ENCODE peak calls at places on chromosomes 2 and 18, in five cellular contexts. One of them, this sample, is unnamed.

GRCh38 chr18:5543854-5544389 is at the start of gene EPB41L3:
- DNase-seq in lung: no peak
- DNase-seq in HCT116: no peak
- DNase-seq in astrocyte of the spinal cord: peak
- DNase-seq in SK-N-SH: peak
- DNase-seq in this sample: no peak

GRCh38 chr18:59881728-59882685 is 17.8 kb upstream of the PMAIP1 start:
- DNase-seq in lung: no peak
- DNase-seq in HCT116: no peak
- DNase-seq in astrocyte of the spinal cord: peak
- DNase-seq in SK-N-SH: no peak
- DNase-seq in this sample: no peak

GRCh38 chr2:86358982-86359381 is 21.6 kb upstream of the REEP1 start:
- DNase-seq in lung: no peak
- DNase-seq in HCT116: no peak
- DNase-seq in astrocyte of the spinal cord: no peak
- DNase-seq in SK-N-SH: no peak
- DNase-seq in this sample: no peak

GRCh38 chr2:85797959-85798358 is 44.2 kb downstream of the ATOH8 start:
- DNase-seq in lung: no peak
- DNase-seq in HCT116: no peak
- DNase-seq in astrocyte of the spinal cord: peak
- DNase-seq in SK-N-SH: peak
- DNase-seq in this sample: no peak

GRCh38 chr2:164739966-164740365 is 101.7 kb downstream of the COBLL1 start:
- DNase-seq in lung: no peak
- DNase-seq in HCT116: no peak
- DNase-seq in astrocyte of the spinal cord: peak
- DNase-seq in SK-N-SH: no peak
- DNase-seq in this sample: no peak

GRCh38 chr2:174846218-174846617 is 81.9 kb upstream of the CHRNA1 start:
- DNase-seq in lung: no peak
- DNase-seq in HCT116: no peak
- DNase-seq in astrocyte of the spinal cord: no peak
- DNase-seq in SK-N-SH: peak
- DNase-seq in this sample: no peak

GRCh38 chr18:7749001-7749391 is 181.9 kb downstream of the PTPRM start:
- DNase-seq in lung: no peak
- DNase-seq in HCT116: no peak
- DNase-seq in astrocyte of the spinal cord: no peak
- DNase-seq in SK-N-SH: no peak
- DNase-seq in this sample: no peak

GRCh38 chr2:2795438-2796091 is 464.5 kb upstream of the MYT1L start:
- DNase-seq in lung: no peak
- DNase-seq in HCT116: no peak
- DNase-seq in astrocyte of the spinal cord: no peak
- DNase-seq in SK-N-SH: no peak
- DNase-seq in this sample: no peak

GRCh38 chr2:197057946-197058345 is 131.4 kb upstream of the PGAP1 start:
- DNase-seq in lung: no peak
- DNase-seq in HCT116: no peak
- DNase-seq in astrocyte of the spinal cord: no peak
- DNase-seq in SK-N-SH: no peak
- DNase-seq in this sample: no peak

DNA sequence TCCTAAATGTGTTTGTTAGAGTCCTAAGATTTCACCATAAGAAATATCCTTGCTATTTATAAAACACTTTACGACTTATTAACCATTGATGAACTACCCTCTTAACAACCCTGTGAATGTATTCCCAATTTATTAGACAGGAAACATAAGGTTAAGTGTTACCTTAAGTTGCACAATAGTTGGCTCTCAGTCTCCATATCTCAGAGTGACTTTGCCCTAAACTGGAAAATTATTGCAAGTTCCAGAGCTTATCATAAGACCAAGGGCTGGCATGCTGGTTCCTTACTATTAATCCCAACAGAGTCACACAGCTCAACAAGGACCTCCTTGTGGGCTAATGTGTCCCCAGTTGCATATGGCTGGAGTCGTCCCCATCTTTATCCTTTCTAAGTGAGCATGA is 165.8 kb downstream of the INSIG2 start:
- DNase-seq in lung: no peak
- DNase-seq in HCT116: no peak
- DNase-seq in astrocyte of the spinal cord: no peak
- DNase-seq in SK-N-SH: no peak
- DNase-seq in this sample: no peak
- H3K4me3 ChIP-seq in lung: no peak
- H3K4me3 ChIP-seq in HCT116: no peak
- H3K4me3 ChIP-seq in astrocyte of the spinal cord: no peak
- H3K4me3 ChIP-seq in SK-N-SH: no peak
- H3K4me3 ChIP-seq in this sample: no peak

GRCh38 chr2:201257381-201257940 is 2.9 kb upstream of the CASP8 start:
- DNase-seq in lung: peak
- DNase-seq in HCT116: no peak
- DNase-seq in astrocyte of the spinal cord: peak
- DNase-seq in SK-N-SH: no peak
- DNase-seq in this sample: no peak
- H3K4me3 ChIP-seq in lung: no peak
- H3K4me3 ChIP-seq in HCT116: peak
- H3K4me3 ChIP-seq in astrocyte of the spinal cord: peak
- H3K4me3 ChIP-seq in SK-N-SH: peak
- H3K4me3 ChIP-seq in this sample: peak

DNA sequence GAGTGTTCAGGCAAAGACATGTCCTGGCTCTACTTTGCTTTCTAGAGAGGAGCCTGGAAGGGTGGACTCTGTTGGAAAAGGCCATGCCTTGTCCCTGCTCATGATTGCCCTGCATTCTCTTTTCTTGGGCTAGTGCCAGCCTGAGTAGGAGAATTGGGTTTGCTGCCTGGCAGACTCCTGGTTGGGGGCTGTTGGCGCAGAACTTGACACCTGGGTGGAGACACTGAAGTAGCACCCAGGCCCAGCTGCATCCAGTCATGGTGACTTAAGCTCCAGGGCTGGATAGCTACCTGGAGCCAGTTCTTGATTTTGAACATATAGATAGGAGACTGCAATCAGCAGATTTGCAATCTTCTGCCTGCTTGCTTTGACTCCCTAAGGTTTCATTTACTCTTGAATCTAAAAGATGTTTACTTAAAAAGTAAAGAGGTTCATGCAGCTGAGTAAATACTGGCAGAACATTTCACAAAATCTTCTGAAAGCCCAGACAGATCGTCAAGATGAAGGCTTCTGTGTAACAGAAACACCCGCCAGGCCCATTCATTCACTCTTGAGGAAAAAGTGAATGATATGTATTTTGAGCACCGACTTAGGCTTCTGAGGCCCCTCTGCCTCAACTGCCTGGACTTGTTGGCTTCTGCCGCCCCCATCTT is 38.0 kb upstream of the YWHAQ start:
- DNase-seq in lung: peak
- DNase-seq in HCT116: no peak
- DNase-seq in astrocyte of the spinal cord: peak
- DNase-seq in SK-N-SH: no peak
- DNase-seq in this sample: no peak
- H3K4me3 ChIP-seq in lung: no peak
- H3K4me3 ChIP-seq in HCT116: no peak
- H3K4me3 ChIP-seq in astrocyte of the spinal cord: no peak
- H3K4me3 ChIP-seq in SK-N-SH: no peak
- H3K4me3 ChIP-seq in this sample: no peak

DNA sequence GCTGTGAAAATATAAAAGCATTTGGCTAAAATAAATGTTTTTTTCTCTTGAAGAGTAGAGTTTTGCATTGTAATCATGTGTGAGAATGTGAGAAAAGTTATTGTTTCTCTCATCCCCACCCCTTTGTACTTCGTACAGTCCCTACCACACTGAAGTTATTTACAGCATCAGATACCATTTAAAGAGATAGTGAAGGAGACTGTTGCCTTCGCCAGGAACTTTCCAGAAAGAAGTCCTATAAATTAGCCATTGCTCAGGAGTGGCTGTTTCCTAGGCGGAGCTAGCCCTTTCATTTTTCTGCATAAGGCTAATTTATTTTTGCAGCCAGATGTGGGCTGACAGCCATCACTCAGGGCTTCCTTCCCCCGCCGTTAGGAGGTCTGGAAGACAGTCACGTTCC is 16.9 kb downstream of the TSHZ1 start:
- DNase-seq in lung: no peak
- DNase-seq in HCT116: no peak
- DNase-seq in astrocyte of the spinal cord: peak
- DNase-seq in SK-N-SH: no peak
- DNase-seq in this sample: no peak
- H3K4me3 ChIP-seq in lung: no peak
- H3K4me3 ChIP-seq in HCT116: no peak
- H3K4me3 ChIP-seq in astrocyte of the spinal cord: no peak
- H3K4me3 ChIP-seq in SK-N-SH: no peak
- H3K4me3 ChIP-seq in this sample: no peak

DNA sequence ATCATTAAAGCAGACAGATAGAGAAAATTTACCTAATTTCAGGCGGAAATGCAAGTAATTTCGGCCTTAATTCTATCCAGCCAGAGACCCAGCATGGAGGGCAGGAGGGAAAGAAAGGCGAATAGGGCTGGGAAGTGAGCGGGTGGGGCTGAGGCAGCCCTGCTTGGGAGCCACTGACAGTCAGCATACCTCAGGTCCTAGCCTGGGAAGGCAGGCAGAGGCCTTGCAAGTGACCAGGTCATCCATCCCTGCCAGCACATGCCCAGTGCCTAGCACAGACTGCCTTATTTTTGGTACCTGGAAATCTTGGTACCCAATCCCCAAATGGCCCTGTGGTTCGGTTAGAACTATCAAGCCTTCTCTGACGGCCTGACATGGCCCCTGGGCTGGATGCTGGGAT is 1.5 kb downstream of the GDF7 start:
- DNase-seq in lung: no peak
- DNase-seq in HCT116: no peak
- DNase-seq in astrocyte of the spinal cord: no peak
- DNase-seq in SK-N-SH: peak
- DNase-seq in this sample: no peak
- H3K4me3 ChIP-seq in lung: no peak
- H3K4me3 ChIP-seq in HCT116: no peak
- H3K4me3 ChIP-seq in astrocyte of the spinal cord: no peak
- H3K4me3 ChIP-seq in SK-N-SH: no peak
- H3K4me3 ChIP-seq in this sample: no peak

GRCh38 chr2:199465390-199465789 is 7.7 kb upstream of the SATB2 start:
- DNase-seq in lung: no peak
- DNase-seq in HCT116: no peak
- DNase-seq in astrocyte of the spinal cord: no peak
- DNase-seq in SK-N-SH: no peak
- DNase-seq in this sample: no peak
- H3K4me3 ChIP-seq in lung: no peak
- H3K4me3 ChIP-seq in HCT116: no peak
- H3K4me3 ChIP-seq in astrocyte of the spinal cord: no peak
- H3K4me3 ChIP-seq in SK-N-SH: no peak
- H3K4me3 ChIP-seq in this sample: no peak

DNA sequence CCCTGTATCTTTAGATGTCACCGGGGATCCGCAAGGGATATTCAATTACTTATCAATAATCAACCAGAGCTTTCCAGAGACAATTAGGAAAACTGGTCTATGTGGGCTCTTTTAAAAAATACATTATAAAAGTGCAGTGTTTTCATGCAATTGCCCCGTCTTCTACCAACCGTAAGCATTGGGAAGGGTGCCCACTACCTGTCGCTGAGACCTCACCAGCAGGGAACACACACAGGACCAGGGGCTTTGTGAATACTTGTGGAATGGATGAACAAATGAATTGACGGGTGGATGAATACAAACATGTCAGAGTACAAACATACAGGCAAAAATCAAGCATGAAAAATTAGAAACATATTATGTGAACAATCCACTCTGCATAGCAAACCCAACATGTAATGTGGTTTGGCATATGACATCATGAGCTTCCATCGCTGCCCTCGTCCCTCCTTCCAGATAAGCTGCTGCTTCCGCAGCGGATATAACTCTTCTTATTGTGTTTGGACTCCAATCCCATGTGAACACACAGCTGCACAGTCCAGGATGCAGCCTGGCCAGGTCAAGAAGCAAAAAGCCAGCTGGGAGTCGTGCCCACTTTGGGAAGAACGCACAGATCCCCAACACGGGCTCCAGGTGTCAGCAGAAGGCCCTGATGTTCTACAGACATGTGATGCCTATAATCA is 5.3 kb downstream of the FHL2 start:
- DNase-seq in lung: no peak
- DNase-seq in HCT116: no peak
- DNase-seq in astrocyte of the spinal cord: peak
- DNase-seq in SK-N-SH: no peak
- DNase-seq in this sample: no peak
- H3K4me3 ChIP-seq in lung: no peak
- H3K4me3 ChIP-seq in HCT116: no peak
- H3K4me3 ChIP-seq in astrocyte of the spinal cord: no peak
- H3K4me3 ChIP-seq in SK-N-SH: no peak
- H3K4me3 ChIP-seq in this sample: no peak

GRCh38 chr2:37322368-37322767 is 2.3 kb downstream of the PRKD3 start:
- DNase-seq in lung: no peak
- DNase-seq in HCT116: no peak
- DNase-seq in astrocyte of the spinal cord: no peak
- DNase-seq in SK-N-SH: peak
- DNase-seq in this sample: no peak
- H3K4me3 ChIP-seq in lung: no peak
- H3K4me3 ChIP-seq in HCT116: no peak
- H3K4me3 ChIP-seq in astrocyte of the spinal cord: no peak
- H3K4me3 ChIP-seq in SK-N-SH: peak
- H3K4me3 ChIP-seq in this sample: peak

DNA sequence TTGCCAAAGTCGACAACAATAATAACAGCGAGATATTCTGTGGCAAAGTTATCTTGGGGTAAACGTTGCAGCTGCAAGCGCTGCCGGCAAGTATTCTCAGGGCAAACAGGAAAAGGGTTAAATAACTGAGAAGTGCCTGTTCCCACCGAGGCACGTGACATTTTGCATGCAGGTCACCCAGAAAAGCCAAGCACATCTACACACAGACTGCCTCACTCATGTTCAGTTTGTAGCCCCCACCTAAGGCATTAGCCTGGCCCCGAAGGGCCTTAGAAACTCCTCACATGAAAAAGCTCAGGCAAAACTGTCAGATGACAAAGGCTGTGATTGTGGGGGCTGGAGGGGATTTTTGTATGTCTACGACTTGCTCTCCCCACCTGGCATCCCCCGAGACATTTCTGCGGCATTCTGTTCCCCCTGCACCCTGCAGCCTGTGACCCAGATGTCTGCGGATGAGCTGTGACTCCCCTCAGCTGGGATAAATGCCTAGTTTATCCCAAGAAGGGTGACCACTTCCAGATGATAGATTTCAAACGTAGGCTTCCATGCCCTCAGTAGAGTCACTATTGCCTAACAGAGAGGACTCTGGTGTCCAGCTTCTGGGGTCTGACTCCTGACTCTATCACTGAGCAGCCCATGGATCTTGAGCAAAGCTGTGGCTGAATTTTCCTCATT is 215.2 kb upstream of the SIX2 start:
- DNase-seq in lung: no peak
- DNase-seq in HCT116: no peak
- DNase-seq in astrocyte of the spinal cord: no peak
- DNase-seq in SK-N-SH: no peak
- DNase-seq in this sample: no peak
- H3K4me3 ChIP-seq in lung: no peak
- H3K4me3 ChIP-seq in HCT116: no peak
- H3K4me3 ChIP-seq in astrocyte of the spinal cord: no peak
- H3K4me3 ChIP-seq in SK-N-SH: no peak
- H3K4me3 ChIP-seq in this sample: no peak